ENCODE peak calls at places on chromosomes 2 and 18, in nine cellular contexts. S, F, U, B, I, T, M, R and L are unnamed samples.

GRCh38 chr18:24397131-24397693 is 412 bp downstream of the OSBPL1A start:
- DNase-seq in U (peak; percentile 67), I (peak; percentile 86), S (peak; percentile 38), M (peak; percentile 52), B (no peak), F (peak; percentile 33), T (peak; percentile 2), R (peak; percentile 91), L (peak; percentile 84)

GRCh38 chr2:4992226-4992625 is 700.0 kb upstream of the SOX11 start:
- DNase-seq in B (no peak), F (no peak), I (no peak), U (no peak), S (no peak), T (no peak), M (no peak), R (no peak), L (no peak)

GRCh38 chr2:171794918-171795317 is 99.1 kb downstream of the SLC25A12 start:
- DNase-seq in B (no peak), M (no peak), S (no peak), R (no peak), F (no peak), T (no peak), I (no peak), U (no peak), L (no peak)

GRCh38 chr18:56576826-56577573 is 61.4 kb downstream of the TXNL1 start:
- DNase-seq in R (no peak), B (no peak), M (no peak), T (no peak), U (no peak), S (no peak), I (no peak), F (no peak), L (no peak)

GRCh38 chr2:63729362-63729761 is 112.3 kb upstream of the UGP2 start:
- DNase-seq in T (no peak), B (no peak), S (no peak), I (no peak), F (no peak), R (no peak), M (peak; percentile 36), U (no peak), L (no peak)

GRCh38 chr2:9712263-9712662 is 81.5 kb upstream of the YWHAQ start:
- DNase-seq in B (no peak), T (no peak), I (peak; percentile 39), U (no peak), M (no peak), F (no peak), R (no peak), S (no peak), L (no peak)

GRCh38 chr18:76621782-76622495 is 126.9 kb upstream of the ZNF516 start:
- DNase-seq in B (no peak), R (no peak), F (no peak), I (no peak), M (no peak), T (no peak), U (peak; percentile 9), S (no peak), L (no peak)

GRCh38 chr2:209577376-209578357 is 153.8 kb downstream of the MAP2 start:
- DNase-seq in S (no peak), T (no peak), B (peak; percentile 10), U (no peak), M (no peak), I (no peak), F (no peak), R (no peak), L (no peak)

GRCh38 chr2:67290451-67290991 is 106.6 kb upstream of the ETAA1 start:
- DNase-seq in I (no peak), S (no peak), R (no peak), T (no peak), F (no peak), B (no peak), U (no peak), M (no peak), L (no peak)

DNA sequence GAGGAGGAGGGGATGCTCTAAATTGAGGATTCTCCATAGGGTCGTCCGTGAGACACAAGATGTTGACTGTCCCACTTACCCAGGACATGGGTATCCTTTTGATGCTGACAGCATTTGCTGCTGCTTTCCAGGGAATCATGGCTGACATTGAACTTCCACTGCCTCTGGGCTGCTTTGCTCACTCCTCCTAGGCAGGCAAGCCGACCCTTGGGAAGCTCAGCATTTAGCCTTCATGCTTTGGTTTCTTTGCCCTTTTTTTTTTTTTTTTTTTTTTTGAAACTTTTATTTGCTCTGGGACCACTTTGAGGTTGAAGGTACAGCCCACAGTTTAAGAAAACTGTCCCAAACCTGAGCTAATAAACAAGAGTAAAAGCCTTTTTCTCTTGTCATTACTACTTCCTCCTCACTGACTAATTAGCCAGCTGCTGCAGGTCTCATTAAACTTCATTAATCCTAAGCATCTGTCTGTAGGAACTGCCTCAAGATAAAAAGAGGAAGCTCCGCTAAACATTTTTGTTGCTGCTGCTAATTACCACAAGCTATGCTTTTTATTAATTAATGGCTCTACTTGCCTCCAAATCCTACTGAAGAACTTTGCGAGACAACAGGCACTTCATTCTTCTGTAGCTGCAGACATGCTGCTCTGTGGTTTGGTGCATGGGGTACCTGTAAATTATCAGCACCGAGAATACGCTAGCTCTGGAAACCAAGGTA is 125.4 kb downstream of the SPTBN1 start:
- DNase-seq in B (no peak), T (no peak), I (no peak), R (no peak), S (no peak), U (no peak), F (no peak), M (no peak), L (no peak)
- TF ChIP-seq POLR2A in B (no peak), T (no peak), I (no peak), R (no peak), S (no peak), U (no peak), F (no peak), M (no peak), L (no peak)

DNA sequence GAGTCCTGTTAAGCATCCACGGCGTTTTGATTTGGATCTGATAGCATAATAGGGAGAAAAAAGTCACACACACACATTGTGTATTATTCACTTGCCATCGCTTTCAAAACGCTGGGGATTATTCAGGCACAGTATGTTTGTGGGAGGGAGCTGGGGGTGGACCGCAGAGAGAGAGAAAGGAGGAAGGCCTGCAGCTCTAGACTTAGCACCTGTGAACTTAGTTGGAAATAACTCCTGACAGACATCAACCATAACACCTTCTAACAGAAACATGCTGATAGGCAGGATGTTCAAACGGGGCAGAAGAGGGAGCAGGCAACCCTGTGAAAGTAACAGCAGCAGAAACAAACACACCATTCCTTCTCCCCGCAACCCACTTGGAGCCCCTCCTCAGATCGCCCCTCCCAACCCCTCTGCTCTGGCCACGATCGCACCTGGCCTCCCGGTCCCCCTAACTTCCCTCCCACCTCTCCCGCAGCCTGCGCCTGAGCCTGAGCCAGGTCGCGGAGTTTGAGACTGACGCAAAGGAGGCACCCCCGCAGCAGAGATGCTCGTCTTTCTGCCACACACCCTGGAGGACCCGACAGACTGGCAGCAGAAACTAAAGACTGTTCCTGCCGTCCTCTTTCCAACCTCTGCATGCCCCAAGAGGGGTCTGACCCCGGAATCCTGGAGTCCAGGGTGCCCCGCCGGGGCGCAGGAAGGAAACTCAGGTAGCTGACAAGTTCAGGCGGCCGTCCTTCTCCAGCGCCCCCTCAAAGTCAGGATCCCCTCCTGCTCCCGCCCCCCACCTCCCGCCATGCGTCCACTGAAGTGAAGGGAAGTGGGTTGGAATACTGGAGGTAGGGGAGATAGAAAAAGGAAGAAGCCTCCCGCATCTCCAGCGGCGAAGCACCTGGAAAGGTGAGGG is 738 bp downstream of the CHST9 start:
- DNase-seq in I (no peak), U (peak; percentile 5), F (no peak), T (no peak), R (no peak), B (no peak), S (no peak), M (no peak), L (no peak)
- H3K27ac ChIP-seq in I (no peak overlapping the region), U (no peak overlapping the region), F (no peak overlapping the region), T (peak overlapping the region; percentile 16), R (no peak overlapping the region), B (no peak overlapping the region), S (no peak overlapping the region), M (no peak overlapping the region), L (no peak overlapping the region)

GRCh38 chr2:187550797-187551306 is 3.4 kb downstream of the TFPI start:
- DNase-seq in S (no peak), I (no peak), F (no peak), U (no peak), B (no peak), R (no peak), T (no peak), M (no peak), L (no peak)

GRCh38 chr2:187552381-187552780 is 1.9 kb downstream of the TFPI start:
- DNase-seq in B (no peak), S (no peak), F (no peak), I (no peak), R (no peak), T (no peak), M (no peak), U (no peak), L (no peak)

GRCh38 chr2:187552959-187553681 is 1.1 kb downstream of the TFPI start:
- DNase-seq in T (no peak), B (peak; percentile 48), I (no peak), F (no peak), R (no peak), U (no peak), S (no peak), M (no peak), L (no peak)

GRCh38 chr2:187554704-187555082 is 458 bp upstream of the TFPI start:
- DNase-seq in B (no peak), U (no peak), R (no peak), I (no peak), S (no peak), F (no peak), M (no peak), T (no peak), L (no peak)

GRCh38 chr2:187553908-187554703 is at the start of gene TFPI:
- DNase-seq in B (peak; percentile 64), T (no peak), R (no peak), M (peak; percentile 25), F (no peak), U (no peak), I (no peak), S (no peak), L (no peak)
- TF ChIP-seq POLR2A in B (peak; percentile 49), T (no peak), R (no peak), M (peak; percentile 76), F (no peak), U (no peak), I (no peak), S (peak; percentile 63), L (no peak)

GRCh38 chr2:130382313-130382917 is 26.6 kb downstream of the PTPN18 start:
- DNase-seq in I (peak; percentile 46), S (no peak), T (no peak), B (no peak), U (no peak), M (no peak), F (no peak), R (no peak), L (no peak)

GRCh38 chr2:130380096-130380934 is 24.5 kb downstream of the PTPN18 start:
- DNase-seq in R (no peak), B (no peak), S (no peak), M (no peak), I (peak; percentile 38), F (no peak), T (no peak), U (no peak), L (no peak)

GRCh38 chr2:130381145-130381544 is 25.3 kb downstream of the PTPN18 start:
- DNase-seq in F (no peak), B (no peak), S (no peak), M (no peak), R (no peak), T (no peak), U (no peak), I (peak; percentile 38), L (no peak)

GRCh38 chr2:130378898-130379214 is 23.0 kb downstream of the PTPN18 start:
- DNase-seq in T (no peak), M (no peak), U (no peak), F (no peak), R (no peak), I (peak; percentile 48), S (no peak), B (no peak), L (no peak)

GRCh38 chr2:130381619-130382018 is 25.8 kb downstream of the PTPN18 start:
- DNase-seq in S (no peak), M (no peak), U (no peak), T (no peak), F (no peak), B (no peak), R (no peak), I (no peak), L (no peak)
- H3K27ac ChIP-seq in S (no peak overlapping the region), M (no peak overlapping the region), U (no peak overlapping the region), T (no peak overlapping the region), F (no peak overlapping the region), B (no peak overlapping the region), R (no peak overlapping the region), I (no peak overlapping the region), L (no peak overlapping the region)